ENCODE peak calls at places on chromosomes 7 and 10, in ten cellular contexts. N is MV-4-11; H is brain microvascular endothelial cell; K is cardiac fibroblast; X is ELR; F is effector CD4-positive, alpha-beta T cell; D is esophagus squamous epithelium; Z is naive thymus-derived CD8-positive, alpha-beta T cell; I is activated CD4-positive, alpha-beta memory T cell treated with anti-CD3 and anti-CD28 coated beads, Interleukin-2, amount 10 ng/mL, durations not matched to agents 7 days and 5 days; S is non-pigmented ciliary epithelial cell. L is an unnamed sample.

GRCh38 chr7:39656415-39656814 is 33.0 kb downstream of the RALA start:
- DNase-seq in S (no peak), I (no peak), Z (no peak), N (no peak), K (no peak), D (no peak), F (no peak), X (no peak), H (no peak), L (no peak)

GRCh38 chr7:148735141-148735540 is 36.4 kb downstream of the CUL1 start:
- DNase-seq in K (no peak), H (no peak), D (no peak), I (no peak), S (no peak), Z (no peak), X (no peak), N (no peak), F (no peak), L (no peak)

GRCh38 chr7:81111781-81112540 is 193.1 kb upstream of the SEMA3C start:
- DNase-seq in N (no peak), X (peak; percentile 59), H (peak; percentile 19), I (no peak), S (no peak), Z (no peak), K (peak; percentile 16), F (no peak), D (no peak), L (peak; percentile 8)

GRCh38 chr7:111274882-111275281 is 184.0 kb downstream of the LRRN3 start:
- DNase-seq in Z (no peak), H (peak; percentile 33), N (no peak), I (no peak), F (no peak), X (peak; percentile 4), S (no peak), D (no peak), K (peak; percentile 60), L (no peak)

GRCh38 chr7:11216276-11216675 is 242.6 kb downstream of the PHF14 start:
- DNase-seq in N (no peak), F (no peak), D (no peak), H (no peak), Z (no peak), I (no peak), K (no peak), S (no peak), X (no peak), L (no peak)

GRCh38 chr10:44009891-44010290 is 361.2 kb upstream of the ZNF32 start:
- DNase-seq in N (no peak), D (no peak), F (no peak), X (no peak), K (no peak), I (no peak), Z (no peak), H (no peak), S (no peak), L (no peak)

GRCh38 chr7:17879075-17879661 is 61.1 kb downstream of the SNX13 start:
- DNase-seq in Z (no peak), K (no peak), X (no peak), H (no peak), F (no peak), N (no peak), S (no peak), D (no peak), I (no peak), L (no peak)

GRCh38 chr7:139589474-139589873 is 66.0 kb downstream of the CLEC2L start:
- DNase-seq in I (no peak), S (no peak), Z (no peak), N (no peak), H (no peak), D (no peak), X (no peak), K (no peak), F (no peak), L (no peak)

GRCh38 chr10:14184841-14185500 is 145.8 kb downstream of the FRMD4A start:
- DNase-seq in F (peak; percentile 34), X (peak; percentile 61), K (no peak), Z (peak; percentile 61), H (peak; percentile 58), S (no peak), D (no peak), I (peak; percentile 71), N (peak; percentile 88), L (no peak)

GRCh38 chr10:14093735-14094484 is 236.8 kb downstream of the FRMD4A start:
- DNase-seq in X (peak; percentile 74), S (no peak), I (no peak), D (no peak), H (peak; percentile 14), K (peak; percentile 68), Z (no peak), N (no peak), F (no peak), L (peak; percentile 43)

GRCh38 chr10:14750900-14751575 is 23.7 kb downstream of the FAM107B start:
- DNase-seq in K (no peak), S (no peak), Z (no peak), N (no peak), H (no peak), F (no peak), I (no peak), D (peak; percentile 27), X (no peak), L (no peak)

GRCh38 chr10:114623661-114624294 is 34.3 kb downstream of the ABLIM1 start:
- DNase-seq in Z (no peak), I (no peak), N (peak; percentile 45), D (no peak), K (peak; percentile 78), S (no peak), H (peak; percentile 77), X (peak; percentile 86), F (no peak), L (peak; percentile 87)

GRCh38 chr7:28729276-28729675 is 228.9 kb downstream of the TRIL start:
- DNase-seq in H (peak; percentile 19), K (no peak), S (no peak), D (no peak), X (no peak), N (no peak), Z (no peak), F (no peak), I (no peak), L (no peak)

GRCh38 chr10:3784510-3785250 is at the start of gene KLF6:
- DNase-seq in H (no peak), K (peak; percentile 64), D (no peak), X (peak; percentile 38), Z (peak; percentile 43), S (no peak), I (no peak), F (no peak), N (no peak), L (no peak)

GRCh38 chr10:3119796-3120459 is 52.6 kb downstream of the PFKP start:
- DNase-seq in K (peak; percentile 37), N (no peak), H (no peak), X (peak; percentile 56), D (no peak), S (no peak), Z (no peak), I (no peak), F (no peak), L (peak; percentile 47)

GRCh38 chr10:117476281-117476680 is 66.3 kb upstream of the EMX2 start:
- DNase-seq in S (no peak), H (no peak), K (no peak), F (no peak), N (no peak), X (no peak), I (no peak), D (no peak), Z (no peak), L (no peak)

GRCh38 chr10:130615463-130615862 is 479.3 kb downstream of the GLRX3 start:
- DNase-seq in N (no peak), S (no peak), X (no peak), K (no peak), H (no peak), F (no peak), I (no peak), D (no peak), Z (no peak), L (no peak)

GRCh38 chr10:34080485-34081346 is 734.4 kb downstream of the PARD3 start:
- DNase-seq in I (no peak), K (peak; percentile 49), F (no peak), S (no peak), N (no peak), X (no peak), H (no peak), Z (no peak), D (no peak), L (no peak)

GRCh38 chr10:26733750-26734568 is 36.5 kb downstream of the PDSS1 start:
- DNase-seq in I (no peak), F (no peak), D (no peak), N (no peak), Z (no peak), S (no peak), H (no peak), X (no peak), K (no peak), L (no peak)

GRCh38 chr10:99658622-99659030 is 683 bp upstream of the ENTPD7 start:
- DNase-seq in Z (no peak), I (peak; percentile 49), X (peak; percentile 52), F (peak; percentile 16), S (no peak), K (peak; percentile 47), H (peak; percentile 78), N (no peak), D (peak; percentile 27), L (no peak)

GRCh38 chr7:50664461-50664922 is 99.3 kb upstream of the DDC start:
- DNase-seq in H (peak; percentile 42), S (no peak), D (no peak), Z (no peak), X (peak; percentile 82), K (peak; percentile 59), I (peak; percentile 65), F (no peak), N (peak; percentile 82), L (peak; percentile 92)

GRCh38 chr10:121088524-121088923 is 237.4 kb downstream of the WDR11 start:
- DNase-seq in H (no peak), S (no peak), F (no peak), I (no peak), Z (no peak), N (peak; percentile 29), D (no peak), K (no peak), X (no peak), L (no peak)

GRCh38 chr7:50649259-50649885 is 84.2 kb upstream of the DDC start:
- DNase-seq in K (no peak), N (no peak), X (no peak), H (no peak), I (peak; percentile 11), F (no peak), D (no peak), Z (no peak), S (no peak), L (no peak)

GRCh38 chr10:33706191-33706590 is 371.7 kb upstream of the NRP1 start:
- DNase-seq in K (peak; percentile 72), N (no peak), H (peak; percentile 71), D (no peak), I (no peak), Z (no peak), X (peak; percentile 79), S (no peak), F (no peak), L (peak; percentile 38)

GRCh38 chr10:55400075-55400474 is 599.0 kb upstream of the PCDH15 start:
- DNase-seq in S (peak; percentile 52), I (no peak), Z (no peak), X (no peak), K (peak; percentile 1), F (no peak), N (no peak), H (peak; percentile 33), D (no peak), L (peak; percentile 28)

GRCh38 chr10:909831-910230 is 21.7 kb downstream of the LARP4B start:
- DNase-seq in S (peak; percentile 35), H (peak; percentile 73), Z (no peak), N (no peak), K (peak; percentile 60), I (no peak), X (no peak), D (no peak), F (no peak), L (peak; percentile 11)

GRCh38 chr7:70647801-70648491 is 484.0 kb upstream of the GALNT17 start:
- DNase-seq in D (no peak), F (peak; percentile 66), K (no peak), X (peak; percentile 94), Z (peak; percentile 80), H (peak; percentile 57), S (peak; percentile 62), I (peak; percentile 85), N (no peak), L (peak; percentile 88)

GRCh38 chr7:55546826-55547225 is 25.5 kb downstream of the VOPP1 start:
- DNase-seq in X (peak; percentile 86), K (peak; percentile 81), S (no peak), I (no peak), H (peak; percentile 72), F (no peak), N (peak; percentile 45), Z (no peak), D (no peak), L (peak; percentile 95)

L was measured in A172.